ENCODE peak calls at places on chromosomes 1 and 21, in seven cellular contexts. L, C, R, D, B, I and H are unnamed samples.

GRCh38 chr1:17121881-17122280 is 2.6 kb upstream of the PADI2 start:
- DNase-seq in B (no peak), C (no peak), L (no peak), I (no peak), D (no peak), R (no peak), H (no peak)

GRCh38 chr1:31763671-31764306 is 351 bp downstream of the ADGRB2 start:
- DNase-seq in R (no peak), I (no peak), D (no peak), C (no peak), L (no peak), B (no peak), H (no peak)

GRCh38 chr1:226786550-226786949 is 47.5 kb upstream of the ITPKB start:
- DNase-seq in L (no peak), B (no peak), I (no peak), D (no peak), R (no peak), C (no peak), H (no peak)

GRCh38 chr1:80540149-80540548 is 1260.6 kb upstream of the ADGRL2 start:
- DNase-seq in C (no peak), L (no peak), I (no peak), D (no peak), R (no peak), B (no peak), H (no peak)

GRCh38 chr1:30801826-30802198 is 44.2 kb upstream of the LAPTM5 start:
- DNase-seq in C (peak; percentile 63), R (peak; percentile 75), I (peak; percentile 85), D (peak; percentile 91), L (peak; percentile 84), B (peak; percentile 83), H (peak; percentile 82)

GRCh38 chr21:37219766-37220432 is 47.2 kb downstream of the VPS26C start:
- DNase-seq in I (no peak), L (no peak), R (no peak), B (no peak), D (no peak), C (peak; percentile 19), H (no peak)

GRCh38 chr1:227343727-227344551 is 25.6 kb upstream of the CDC42BPA start:
- DNase-seq in L (no peak), C (peak; percentile 95), R (peak; percentile 96), I (no peak), B (no peak), D (no peak), H (no peak)

GRCh38 chr1:81801834-81802531 is 1.2 kb downstream of the ADGRL2 start:
- DNase-seq in L (no peak), D (peak; percentile 63), R (peak; percentile 59), B (no peak), C (peak; percentile 66), I (peak; percentile 66), H (no peak)

GRCh38 chr1:227437495-227438008 is 119.3 kb upstream of the CDC42BPA start:
- DNase-seq in D (no peak), R (peak; percentile 83), C (peak; percentile 79), L (peak; percentile 49), B (no peak), I (no peak), H (no peak)

GRCh38 chr1:58884706-58885661 is 101.1 kb upstream of the JUN start:
- DNase-seq in C (peak; percentile 24), L (no peak), R (no peak), D (no peak), B (no peak), I (no peak), H (no peak)

GRCh38 chr1:156082111-156083091 is at the start of gene MEX3A:
- DNase-seq in D (peak; percentile 86), I (peak; percentile 82), B (peak; percentile 66), L (peak; percentile 89), R (peak; percentile 66), C (peak; percentile 65), H (peak; percentile 58)

GRCh38 chr21:43355196-43355924 is 71.6 kb downstream of the SIK1 start:
- DNase-seq in R (no peak), B (no peak), C (no peak), D (no peak), L (no peak), I (no peak), H (no peak)

GRCh38 chr1:94142022-94142421 is 21.1 kb upstream of the ABCA4 start:
- DNase-seq in L (no peak), I (no peak), B (no peak), C (peak; percentile 80), D (no peak), R (peak; percentile 28), H (no peak)

GRCh38 chr1:20660363-20661234 is 570 bp downstream of the DDOST start:
- DNase-seq in I (no peak), D (no peak), C (peak; percentile 17), L (no peak), R (peak; percentile 11), B (no peak), H (no peak)

GRCh38 chr1:205665216-205665757 is 15.0 kb downstream of the SLC45A3 start:
- DNase-seq in L (no peak), I (no peak), C (no peak), D (no peak), B (no peak), R (no peak), H (no peak)

GRCh38 chr1:36776256-36776655 is 258.1 kb downstream of the GRIK3 start:
- DNase-seq in D (no peak), I (no peak), L (no peak), R (no peak), B (no peak), C (no peak), H (no peak)

GRCh38 chr1:36775716-36776115 is 258.6 kb downstream of the GRIK3 start:
- DNase-seq in L (no peak), R (no peak), C (no peak), D (no peak), B (no peak), I (no peak), H (no peak)

GRCh38 chr1:36772837-36773495 is 261.3 kb downstream of the GRIK3 start:
- DNase-seq in L (no peak), C (no peak), B (no peak), D (no peak), I (no peak), R (no peak), H (no peak)

GRCh38 chr1:36771678-36772284 is 262.5 kb downstream of the GRIK3 start:
- DNase-seq in I (no peak), D (peak; percentile 66), L (no peak), R (no peak), C (no peak), B (no peak), H (no peak)

GRCh38 chr1:36773827-36774541 is 260.3 kb downstream of the GRIK3 start:
- DNase-seq in L (no peak), C (no peak), R (no peak), B (no peak), I (no peak), D (no peak), H (no peak)
- TF ChIP-seq CTCF in L (no peak), C (no peak), R (no peak), B (no peak), I (no peak), D (no peak), H (no peak)

GRCh38 chr1:116921301-116921885 is 11.7 kb downstream of the PTGFRN start:
- DNase-seq in C (no peak), R (peak; percentile 51), D (no peak), B (no peak), I (no peak), L (no peak), H (no peak)

GRCh38 chr1:116921937-116922336 is 12.2 kb downstream of the PTGFRN start:
- DNase-seq in B (no peak), R (no peak), L (no peak), D (no peak), I (no peak), C (no peak), H (no peak)

GRCh38 chr1:116918714-116919357 is 9.1 kb downstream of the PTGFRN start:
- DNase-seq in L (peak; percentile 46), R (peak; percentile 85), B (no peak), D (no peak), I (no peak), C (no peak), H (no peak)

GRCh38 chr1:116920211-116920610 is 10.5 kb downstream of the PTGFRN start:
- DNase-seq in L (no peak), C (no peak), I (no peak), R (no peak), D (no peak), B (no peak), H (no peak)

GRCh38 chr1:116919802-116920201 is 10.1 kb downstream of the PTGFRN start:
- DNase-seq in L (peak; percentile 48), B (no peak), I (no peak), R (peak; percentile 52), C (no peak), D (no peak), H (no peak)
- TF ChIP-seq CTCF in L (peak; percentile 54), B (no peak), I (no peak), R (no peak), C (no peak), D (no peak), H (no peak)

GRCh38 chr1:43924516-43924915 is 9.1 kb upstream of the ARTN start:
- DNase-seq in B (no peak), I (no peak), C (no peak), D (no peak), R (no peak), L (no peak), H (no peak)

GRCh38 chr1:43919906-43920305 is 13.7 kb upstream of the ARTN start:
- DNase-seq in D (no peak), C (no peak), L (no peak), R (no peak), I (no peak), B (no peak), H (no peak)

DNA sequence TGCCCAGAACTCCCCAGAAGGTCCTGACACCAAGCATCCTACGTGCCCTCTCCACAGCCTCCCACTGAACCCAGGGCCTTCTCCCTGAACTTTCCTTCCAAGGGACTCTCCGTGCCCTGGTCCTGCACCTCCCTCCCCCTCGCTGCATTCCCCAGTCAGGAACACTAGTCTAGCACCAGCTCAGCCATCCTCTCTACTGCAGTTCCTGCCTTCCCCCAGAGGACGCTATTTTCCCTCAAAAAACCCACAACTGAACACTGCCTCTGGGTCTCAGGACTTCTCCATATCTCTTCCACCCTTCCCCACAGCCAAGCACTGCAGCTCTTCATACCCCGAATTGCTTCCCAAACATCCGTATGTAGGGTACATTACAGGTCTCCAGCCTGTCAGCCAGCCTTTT is 12.6 kb upstream of the ARTN start:
- DNase-seq in B (no peak), R (no peak), C (no peak), L (no peak), D (no peak), I (no peak), H (no peak)
- TF ChIP-seq CTCF in B (no peak), R (no peak), C (no peak), L (peak; percentile 31), D (no peak), I (no peak), H (no peak)

GRCh38 chr21:29290245-29290644 is 8.5 kb upstream of the BACH1 start:
- DNase-seq in D (no peak), C (no peak), R (no peak), L (no peak), I (no peak), B (no peak), H (no peak)

GRCh38 chr21:29287383-29287782 is 11.3 kb upstream of the BACH1 start:
- DNase-seq in I (no peak), R (no peak), D (no peak), B (no peak), L (no peak), C (peak; percentile 86), H (no peak)

GRCh38 chr21:29293495-29293894 is 5.2 kb upstream of the BACH1 start:
- DNase-seq in B (peak; percentile 36), R (no peak), L (no peak), I (no peak), C (no peak), D (no peak), H (no peak)

GRCh38 chr21:29289317-29289716 is 9.4 kb upstream of the BACH1 start:
- DNase-seq in I (no peak), B (no peak), D (no peak), R (no peak), C (peak; percentile 44), L (no peak), H (no peak)

GRCh38 chr21:29288239-29288638 is 10.5 kb upstream of the BACH1 start:
- DNase-seq in I (no peak), L (no peak), B (no peak), C (no peak), D (no peak), R (peak; percentile 27), H (no peak)
- TF ChIP-seq CTCF in I (no peak), L (no peak), B (no peak), C (no peak), D (no peak), R (no peak), H (no peak)